ENCODE peak calls at places on chromosomes 16 and 17, in four cellular contexts. W is CD4-positive, CD25-positive, alpha-beta regulatory T cell; R is CD8-positive, alpha-beta T cell; D is colonic mucosa. E is an unnamed sample.

GRCh38 chr16:87132361-87133014 is 184.7 kb downstream of the C16orf95 start:
- DNase-seq in D (no peak), R (no peak), W (no peak), E (peak; percentile 75)

GRCh38 chr17:16342979-16343378 is 10.3 kb downstream of the CENPV start:
- DNase-seq in R (no peak), W (no peak), D (no peak), E (peak; percentile 60)

GRCh38 chr17:35674552-35674951 is 56.9 kb upstream of the RASL10B start:
- DNase-seq in W (no peak), D (no peak), R (no peak), E (no peak)

GRCh38 chr17:49964539-49965521 is 4.2 kb upstream of the DLX4 start:
- DNase-seq in R (peak; percentile 21), W (no peak), D (no peak), E (no peak)

GRCh38 chr17:29412780-29413565 is 22.8 kb downstream of the TAOK1 start:
- DNase-seq in D (no peak), W (no peak), R (no peak), E (no peak)

GRCh38 chr16:20610892-20611349 is 34.8 kb upstream of the ACSM2B start:
- DNase-seq in D (no peak), R (no peak), W (no peak), E (no peak)

GRCh38 chr17:55398689-55399088 is 22.9 kb downstream of the MMD start:
- DNase-seq in W (no peak), D (no peak), R (no peak), E (peak; percentile 67)

GRCh38 chr17:5419959-5420653 is at the start of gene RPAIN:
- DNase-seq in W (peak; percentile 81), R (peak; percentile 75), D (peak; percentile 93), E (peak; percentile 87)

GRCh38 chr16:70686376-70687171 is 721 bp upstream of the MTSS2 start:
- DNase-seq in D (no peak), R (no peak), W (no peak), E (no peak)

GRCh38 chr16:68426355-68426652 is 22.0 kb downstream of the SMPD3 start:
- DNase-seq in R (no peak), D (no peak), W (no peak), E (no peak)

GRCh38 chr17:39098474-39099090 is 52.9 kb downstream of the PLXDC1 start:
- DNase-seq in W (no peak), D (no peak), R (no peak), E (no peak)
- H3K4me3 ChIP-seq in W (no peak overlapping the region), D (no peak overlapping the region), R (no peak overlapping the region), E (no peak overlapping the region)

GRCh38 chr17:2262146-2262587 is 41.4 kb downstream of the SMG6 start:
- DNase-seq in D (no peak), W (no peak), R (no peak), E (no peak)
- H3K9me3 ChIP-seq in D (no peaks in the 10 kb centered on the region), W (no peaks in the 10 kb centered on the region), R (no peaks in the 10 kb centered on the region), E (no peaks in the 10 kb centered on the region)

GRCh38 chr17:44314869-44315661 is 6.7 kb downstream of the RUNDC3A start:
- DNase-seq in R (no peak), W (no peak), D (no peak), E (peak; percentile 72)
- H3K27ac ChIP-seq in R (no peak overlapping the region), W (no peak overlapping the region), D (no peak overlapping the region), E (no peak overlapping the region)

GRCh38 chr17:44559288-44560249 is 2.3 kb downstream of the FZD2 start:
- DNase-seq in R (no peak), W (no peak), D (no peak), E (no peak)

GRCh38 chr17:44558349-44559287 is 1.3 kb downstream of the FZD2 start:
- DNase-seq in R (no peak), D (no peak), W (no peak), E (peak; percentile 40)

GRCh38 chr17:44556114-44556853 is 1.0 kb upstream of the FZD2 start:
- DNase-seq in D (peak; percentile 25), R (no peak), W (no peak), E (peak; percentile 67)

GRCh38 chr17:44556854-44557606 is at the start of gene FZD2:
- DNase-seq in D (peak; percentile 74), R (peak; percentile 27), W (no peak), E (peak; percentile 95)

GRCh38 chr17:44557653-44558285 is 485 bp downstream of the FZD2 start:
- DNase-seq in W (no peak), D (no peak), R (no peak), E (peak; percentile 72)
- H3K4me3 ChIP-seq in W (no peak overlapping the region), D (peak overlapping the region; percentile 40), R (peak overlapping the region; percentile 49), E (peak overlapping the region; percentile 49)

GRCh38 chr16:3306078-3306477 is 781 bp downstream of the ZNF75A start:
- DNase-seq in R (no peak), D (no peak), W (no peak), E (no peak)
- H3K9me3 ChIP-seq in R (peaks cover 17% of the 10 kb centered on the region), D (no peaks in the 10 kb centered on the region), W (peaks cover 74% of the 10 kb centered on the region), E (no peaks in the 10 kb centered on the region)

GRCh38 chr16:17451835-17452234 is 18.9 kb downstream of the XYLT1 start:
- DNase-seq in D (no peak), R (no peak), W (no peak), E (no peak)

GRCh38 chr16:17453365-17454122 is 17.2 kb downstream of the XYLT1 start:
- DNase-seq in D (no peak), W (no peak), R (no peak), E (no peak)

GRCh38 chr16:17452931-17453330 is 17.8 kb downstream of the XYLT1 start:
- DNase-seq in D (no peak), W (no peak), R (no peak), E (no peak)

GRCh38 chr16:17457513-17457912 is 13.2 kb downstream of the XYLT1 start:
- DNase-seq in D (no peak), R (no peak), W (no peak), E (no peak)

GRCh38 chr16:17454331-17454730 is 16.4 kb downstream of the XYLT1 start:
- DNase-seq in D (no peak), W (no peak), R (no peak), E (no peak)
- H3K27ac ChIP-seq in D (no peak overlapping the region), W (no peak overlapping the region), R (no peak overlapping the region), E (no peak overlapping the region)

GRCh38 chr17:7219434-7219811 is 213 bp downstream of the DLG4 start:
- DNase-seq in R (no peak), W (no peak), D (no peak), E (no peak)
- H3K4me3 ChIP-seq in R (peak overlapping the region; percentile 97), W (peak overlapping the region; percentile 75), D (peak overlapping the region; percentile 96), E (peak overlapping the region; percentile 82)

GRCh38 chr16:3311496-3311895 is 6.2 kb downstream of the ZNF75A start:
- DNase-seq in D (no peak), R (no peak), W (no peak), E (no peak)
- H3K9me3 ChIP-seq in D (peaks cover 6% of the 10 kb centered on the region), R (peaks cover 37% of the 10 kb centered on the region), W (peaks cover 98% of the 10 kb centered on the region), E (peaks cover 3% of the 10 kb centered on the region)

GRCh38 chr17:18038861-18039534 is at the start of the genes ATPAF2 and GID4:
- DNase-seq in D (peak; percentile 100), W (peak; percentile 99), R (peak; percentile 100), E (peak; percentile 100)
- H3K27ac ChIP-seq in D (peak within 1 kb of the TSS; percentile 60), W (peak within 1 kb of the TSS; percentile 78), R (peak within 1 kb of the TSS; percentile 63), E (peak within 1 kb of the TSS; percentile 2)

GRCh38 chr16:58723109-58723508 is 11.0 kb downstream of the GOT2 start:
- DNase-seq in D (no peak), W (no peak), R (no peak), E (no peak)
- H3K4me3 ChIP-seq in D (no peak overlapping the region), W (no peak overlapping the region), R (no peak overlapping the region), E (no peak overlapping the region)

E was measured in cardiac muscle cell.